ENCODE peak calls at places on chromosomes 6 and 20, in ten cellular contexts. Z, T, G, Y, I, O, P, H, E and N are unnamed samples.

GRCh38 chr20:8212286-8212685 is 80.2 kb downstream of the PLCB1 start:
- DNase-seq in G (no peak), E (no peak), Y (peak), Z (peak), P (no peak), T (no peak), H (no peak), I (no peak), O (no peak), N (no peak)

GRCh38 chr6:158018851-158019361 is 37.2 kb downstream of the SYNJ2 start:
- DNase-seq in E (no peak), Z (no peak), G (no peak), O (peak), I (no peak), P (no peak), T (peak), Y (peak), H (no peak), N (no peak)

GRCh38 chr6:25503686-25504085 is 148.3 kb upstream of the SCGN start:
- DNase-seq in Z (no peak), H (no peak), P (no peak), I (no peak), Y (no peak), T (no peak), O (no peak), G (no peak), E (no peak), N (no peak)

GRCh38 chr6:157615951-157616350 is 207.1 kb upstream of the SNX9 start:
- DNase-seq in O (no peak), I (no peak), E (no peak), T (no peak), P (no peak), Z (no peak), Y (no peak), H (no peak), G (no peak), N (no peak)

GRCh38 chr6:79570129-79570801 is 33.0 kb upstream of the LCA5 start:
- DNase-seq in E (no peak), Z (no peak), P (peak), I (no peak), T (no peak), Y (peak), H (peak), G (peak), O (no peak), N (peak)

GRCh38 chr20:640674-641515 is 12.1 kb downstream of the SRXN1 start:
- DNase-seq in P (no peak), Y (no peak), H (no peak), T (no peak), I (no peak), E (no peak), G (no peak), Z (no peak), O (no peak), N (no peak)

GRCh38 chr20:19083136-19083621 is 129.3 kb upstream of the SLC24A3 start:
- DNase-seq in H (no peak), I (no peak), E (no peak), T (no peak), P (no peak), G (no peak), O (no peak), Y (no peak), Z (no peak), N (no peak)

GRCh38 chr6:36722879-36723278 is 25.3 kb downstream of the RAB44 start:
- DNase-seq in Y (no peak), I (no peak), E (no peak), H (no peak), O (no peak), G (no peak), P (no peak), T (no peak), Z (no peak), N (no peak)

GRCh38 chr6:7042654-7043545 is 64.9 kb upstream of the RREB1 start:
- DNase-seq in E (no peak), P (no peak), Z (no peak), O (no peak), Y (no peak), H (no peak), T (no peak), I (no peak), G (no peak), N (no peak)

GRCh38 chr6:143733500-143733899 is 55.7 kb downstream of the PHACTR2 start:
- DNase-seq in Z (no peak), I (no peak), E (no peak), H (no peak), T (no peak), G (no peak), Y (no peak), P (no peak), O (no peak), N (no peak)

GRCh38 chr20:59933296-59933848 is at the start of gene SYCP2:
- DNase-seq in Z (peak), H (peak), I (no peak), P (no peak), Y (no peak), T (peak), O (no peak), E (peak), G (no peak), N (peak)

GRCh38 chr6:16752206-16752867 is 8.9 kb downstream of the ATXN1 start:
- DNase-seq in E (no peak), H (no peak), Y (peak), P (no peak), O (no peak), T (no peak), G (no peak), I (no peak), Z (no peak), N (no peak)

GRCh38 chr20:38426006-38426405 is 9.1 kb downstream of the SNHG17 start:
- DNase-seq in I (no peak), Z (no peak), H (no peak), T (no peak), Y (peak), G (peak), E (no peak), P (no peak), O (peak), N (no peak)

GRCh38 chr20:36760647-36761046 is 12.9 kb downstream of the DSN1 start:
- DNase-seq in E (no peak), Y (no peak), H (no peak), Z (no peak), P (no peak), T (no peak), I (no peak), O (no peak), G (no peak), N (no peak)

GRCh38 chr6:10801224-10801848 is 37.0 kb downstream of the MAK start:
- DNase-seq in G (peak), Y (peak), I (peak), P (peak), T (peak), O (no peak), Z (peak), H (peak), E (peak), N (peak)

GRCh38 chr6:4637691-4638433 is 138.3 kb upstream of the CDYL start:
- DNase-seq in T (no peak), Z (peak), Y (peak), O (no peak), P (no peak), E (peak), H (no peak), G (no peak), I (no peak), N (no peak)

GRCh38 chr20:16241911-16242310 is 331.3 kb downstream of the KIF16B start:
- DNase-seq in O (no peak), Z (no peak), T (no peak), E (no peak), P (no peak), I (no peak), H (no peak), G (peak), Y (no peak), N (no peak)

GRCh38 chr6:36946526-36946925 is 8.0 kb upstream of the PI16 start:
- DNase-seq in H (no peak), Y (no peak), T (peak), I (no peak), Z (no peak), O (no peak), P (no peak), G (no peak), E (no peak), N (no peak)

GRCh38 chr20:36010745-36011326 is 42.4 kb downstream of the CNBD2 start:
- DNase-seq in O (no peak), H (no peak), G (no peak), Y (no peak), E (no peak), T (no peak), I (no peak), Z (no peak), P (no peak), N (no peak)

GRCh38 chr6:106082735-106083398 is 3.3 kb upstream of the PRDM1 start:
- DNase-seq in O (no peak), P (no peak), Z (no peak), Y (peak), G (no peak), H (no peak), E (no peak), T (no peak), I (no peak), N (no peak)

GRCh38 chr6:125746731-125747588 is 2.5 kb upstream of the HEY2 start:
- DNase-seq in Z (peak), O (no peak), I (peak), E (peak), Y (peak), T (peak), P (peak), H (peak), G (no peak), N (peak)

GRCh38 chr6:154754152-154754551 is 20.9 kb downstream of the SCAF8 start:
- DNase-seq in Z (no peak), O (no peak), I (no peak), P (no peak), T (no peak), G (no peak), Y (no peak), E (no peak), H (no peak), N (no peak)

GRCh38 chr6:157412780-157413179 is 31.8 kb downstream of the ZDHHC14 start:
- DNase-seq in O (no peak), E (no peak), H (no peak), I (no peak), T (no peak), Z (no peak), G (no peak), Y (no peak), P (no peak), N (no peak)

GRCh38 chr6:88165877-88166492 is at the start of gene CNR1:
- DNase-seq in Z (no peak), E (no peak), P (peak), G (peak), I (peak), Y (peak), T (peak), O (no peak), H (peak), N (peak)

GRCh38 chr20:4451487-4451886 is 270.2 kb upstream of the PRND start:
- DNase-seq in H (no peak), T (no peak), Y (no peak), E (no peak), P (peak), I (no peak), O (no peak), Z (no peak), G (no peak), N (no peak)

GRCh38 chr6:167791036-167791779 is 35.5 kb upstream of the AFDN start:
- DNase-seq in Y (peak), H (peak), Z (no peak), I (no peak), E (no peak), G (no peak), T (no peak), P (peak), O (no peak), N (no peak)

GRCh38 chr6:1381397-1382330 is 7.7 kb upstream of the FOXF2 start:
- DNase-seq in Y (peak), E (peak), O (no peak), G (no peak), T (peak), H (peak), I (peak), P (no peak), Z (peak), N (peak)

GRCh38 chr6:168648240-168648639 is 207.3 kb downstream of the SMOC2 start:
- DNase-seq in Y (no peak), Z (no peak), H (no peak), O (no peak), G (no peak), P (no peak), E (no peak), I (no peak), T (no peak), N (peak)

GRCh38 chr20:25039697-25040437 is 18.1 kb downstream of the ACSS1 start:
- DNase-seq in G (peak), I (no peak), Y (peak), O (no peak), E (no peak), H (peak), T (peak), Z (no peak), P (peak), N (peak)

GRCh38 chr6:75693534-75693933 is 55.5 kb upstream of the MYO6 start:
- DNase-seq in Z (no peak), T (no peak), P (no peak), G (no peak), I (no peak), O (no peak), Y (peak), H (no peak), E (no peak), N (no peak)

GRCh38 chr20:53594068-53595017 is 704 bp upstream of the ZNF217 start:
- DNase-seq in O (peak), G (peak), T (peak), I (peak), Y (peak), H (peak), Z (peak), E (peak), P (peak), N (peak)

GRCh38 chr6:108524528-108525218 is 36.0 kb upstream of the FOXO3 start:
- DNase-seq in T (no peak), Y (no peak), O (no peak), G (no peak), Z (no peak), H (no peak), P (no peak), I (no peak), E (no peak), N (no peak)

GRCh38 chr20:41276317-41276751 is 41.2 kb downstream of the ZHX3 start:
- DNase-seq in T (no peak), O (no peak), G (no peak), E (no peak), P (no peak), Y (peak), H (no peak), Z (no peak), I (no peak), N (no peak)

GRCh38 chr6:13787146-13787545 is 27.2 kb downstream of the MCUR1 start:
- DNase-seq in Z (no peak), G (no peak), E (peak), T (no peak), O (no peak), I (peak), Y (no peak), H (no peak), P (no peak), N (no peak)

GRCh38 chr6:13378669-13379590 is 50.6 kb upstream of the TBC1D7 start:
- DNase-seq in I (no peak), H (peak), O (no peak), T (no peak), P (no peak), E (no peak), Y (no peak), Z (no peak), G (no peak), N (peak)

GRCh38 chr6:63750400-63750799 is 114.8 kb downstream of the PHF3 start:
- DNase-seq in Z (no peak), I (no peak), O (no peak), P (no peak), Y (no peak), G (no peak), E (no peak), T (no peak), H (no peak), N (no peak)

GRCh38 chr20:41654884-41655283 is 36.7 kb upstream of the CHD6 start:
- DNase-seq in I (no peak), Z (no peak), E (no peak), H (peak), T (no peak), Y (peak), P (no peak), O (no peak), G (no peak), N (peak)

GRCh38 chr6:35730745-35731413 is 6.0 kb upstream of the ARMC12 start:
- DNase-seq in H (no peak), G (no peak), Z (no peak), I (no peak), T (no peak), P (no peak), Y (no peak), E (no peak), O (no peak), N (no peak)